ENCODE peak calls at places on chromosomes 2 and 18, in four cellular contexts. S is GM12865, J is AG04449, Q is hepatocyte. X is an unnamed sample.

GRCh38 chr18:55406374-55407045 is 181.5 kb downstream of the TCF4 start:
- DNase-seq in S (no peak), J (no peak), Q (no peak), X (no peak)

GRCh38 chr2:696463-696862 is 19.3 kb upstream of the TMEM18 start:
- DNase-seq in S (no peak), J (no peak), Q (no peak), X (no peak)

GRCh38 chr2:80111185-80111584 is 193.4 kb downstream of the LRRTM1 start:
- DNase-seq in S (no peak), J (no peak), Q (no peak), X (no peak)

GRCh38 chr2:3703741-3704355 is 473 bp downstream of the DCDC2C start:
- DNase-seq in S (no peak), J (no peak), Q (no peak), X (no peak)

GRCh38 chr2:86274265-86274917 is 63.0 kb downstream of the REEP1 start:
- DNase-seq in S (peak), J (no peak), Q (no peak), X (no peak)

GRCh38 chr2:231250146-231250545 is 51.7 kb downstream of the ARMC9 start:
- DNase-seq in S (no peak), J (peak), Q (no peak), X (peak)

GRCh38 chr2:6637329-6637728 is 228.4 kb downstream of the CMPK2 start:
- DNase-seq in S (no peak), J (no peak), Q (no peak), X (no peak)

GRCh38 chr2:70935468-70936164 is at the start of gene ATP6V1B1:
- DNase-seq in S (no peak), J (no peak), Q (peak), X (no peak)

GRCh38 chr2:239839306-239839705 is 185.8 kb downstream of the NDUFA10 start:
- DNase-seq in S (no peak), J (no peak), Q (peak), X (no peak)

GRCh38 chr2:241940329-241940728 is 70.8 kb downstream of the RTP5 start:
- DNase-seq in S (no peak), J (no peak), Q (no peak), X (no peak)
- TF ChIP-seq CTCF in S (peak), J (no peak), Q (peak), X (peak)

GRCh38 chr18:75072672-75073371 is 136.1 kb downstream of the PTGR3 start:
- DNase-seq in S (no peak), J (no peak), Q (no peak), X (no peak)

GRCh38 chr18:75071866-75072671 is 136.9 kb downstream of the PTGR3 start:
- DNase-seq in S (no peak), J (no peak), Q (no peak), X (no peak)

GRCh38 chr18:75074196-75075015 is 134.5 kb downstream of the PTGR3 start:
- DNase-seq in S (no peak), J (no peak), Q (no peak), X (no peak)

GRCh38 chr18:75075016-75075305 is 134.0 kb downstream of the PTGR3 start:
- DNase-seq in S (no peak), J (no peak), Q (no peak), X (no peak)

GRCh38 chr18:75073654-75074053 is 135.3 kb downstream of the PTGR3 start:
- DNase-seq in S (no peak), J (no peak), Q (no peak), X (no peak)
- TF ChIP-seq CTCF in S (no peak), J (no peak), Q (no peak), X (no peak)

GRCh38 chr2:65637061-65637460 is 204.7 kb upstream of the SPRED2 start:
- DNase-seq in S (no peak), J (no peak), Q (no peak), X (no peak)
- TF ChIP-seq CTCF in S (no peak), J (no peak), Q (no peak), X (no peak)

GRCh38 chr2:43542285-43542933 is 53.4 kb downstream of the THADA start:
- DNase-seq in S (peak), J (no peak), Q (peak), X (no peak)
- TF ChIP-seq CTCF in S (peak), J (peak), Q (peak), X (peak)

DNA sequence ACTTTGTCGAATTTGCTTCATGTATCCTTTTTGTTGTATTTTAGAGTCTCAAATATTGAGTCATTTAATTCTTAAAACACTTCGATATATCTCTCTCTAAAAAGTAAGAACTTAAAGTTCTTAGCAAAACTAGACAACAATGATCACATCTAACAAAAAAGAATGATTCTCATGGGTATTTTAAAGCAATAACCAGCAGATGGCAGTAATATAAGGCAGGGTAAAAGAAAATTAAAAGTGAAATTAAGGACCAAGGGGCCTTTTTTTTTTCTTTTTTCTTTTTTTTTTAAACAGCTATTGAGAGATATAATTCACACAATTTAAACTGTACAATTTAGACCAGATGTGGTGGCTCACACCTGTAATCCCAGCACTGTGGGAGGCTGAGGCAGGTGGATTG is 9.9 kb upstream of the AOX1 start:
- DNase-seq in S (peak), J (no peak), Q (no peak), X (no peak)
- TF ChIP-seq CTCF in S (peak), J (peak), Q (peak), X (peak)

GRCh38 chr2:26473796-26474195 is 4.1 kb downstream of the OTOF start:
- DNase-seq in S (no peak), J (no peak), Q (no peak), X (no peak)

GRCh38 chr2:26470601-26471260 is 7.2 kb downstream of the OTOF start:
- DNase-seq in S (no peak), J (no peak), Q (no peak), X (no peak)

GRCh38 chr2:26471278-26471677 is 6.6 kb downstream of the OTOF start:
- DNase-seq in S (no peak), J (no peak), Q (no peak), X (no peak)

GRCh38 chr2:26472821-26473655 is 4.9 kb downstream of the OTOF start:
- DNase-seq in S (no peak), J (no peak), Q (no peak), X (no peak)

GRCh38 chr2:26471766-26472706 is 5.9 kb downstream of the OTOF start:
- DNase-seq in S (no peak), J (no peak), Q (no peak), X (no peak)
- TF ChIP-seq CTCF in S (peak), J (no peak), Q (no peak), X (no peak)

GRCh38 chr18:69981948-69982347 is 34.3 kb upstream of the CD226 start:
- DNase-seq in S (peak), J (no peak), Q (no peak), X (no peak)

GRCh38 chr18:69980509-69980908 is 32.8 kb upstream of the CD226 start:
- DNase-seq in S (no peak), J (no peak), Q (no peak), X (no peak)

GRCh38 chr18:69978743-69979715 is 31.4 kb upstream of the CD226 start:
- DNase-seq in S (peak), J (no peak), Q (no peak), X (no peak)

GRCh38 chr18:69982417-69982816 is 34.7 kb upstream of the CD226 start:
- DNase-seq in S (no peak), J (no peak), Q (no peak), X (no peak)

DNA sequence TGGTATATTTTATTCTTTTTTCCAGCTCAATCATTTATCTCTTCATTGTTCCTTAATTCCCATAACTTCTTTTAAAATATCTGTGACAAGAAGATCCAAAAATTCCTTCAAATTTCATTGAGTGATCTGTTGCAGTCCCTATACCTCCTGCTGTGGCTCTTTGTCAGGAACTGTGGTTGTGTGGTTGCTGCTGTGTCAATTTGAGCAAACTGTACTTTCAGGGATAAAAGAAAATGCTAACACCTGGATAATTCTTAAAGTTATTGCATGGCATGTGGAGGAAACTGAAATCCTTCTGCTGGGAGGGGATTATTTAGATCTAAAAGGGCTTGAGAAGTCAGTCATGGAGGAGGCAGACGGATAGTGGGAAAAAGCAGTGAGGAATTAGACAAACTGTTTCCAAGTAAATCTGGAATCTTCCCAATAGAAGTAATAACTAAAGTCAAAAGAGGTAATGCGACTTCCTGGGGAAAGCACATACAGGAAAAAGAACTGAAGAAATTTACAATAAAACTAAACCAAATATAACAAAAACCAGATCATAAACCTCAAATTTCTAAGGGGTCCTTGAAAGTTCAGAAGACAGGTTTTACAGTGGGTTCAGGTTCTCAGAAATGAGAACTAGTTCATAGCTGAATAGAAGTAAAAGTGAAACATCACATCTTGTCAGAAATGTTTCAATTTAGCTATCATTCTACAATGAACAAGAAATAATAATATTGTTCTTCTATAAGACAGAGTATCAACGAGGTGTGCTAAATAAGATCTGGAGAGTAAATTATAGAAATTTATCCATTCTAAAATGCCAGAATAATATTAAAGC is 33.5 kb upstream of the CD226 start:
- DNase-seq in S (peak), J (no peak), Q (no peak), X (no peak)
- TF ChIP-seq CTCF in S (no peak), J (no peak), Q (no peak), X (no peak)

DNA sequence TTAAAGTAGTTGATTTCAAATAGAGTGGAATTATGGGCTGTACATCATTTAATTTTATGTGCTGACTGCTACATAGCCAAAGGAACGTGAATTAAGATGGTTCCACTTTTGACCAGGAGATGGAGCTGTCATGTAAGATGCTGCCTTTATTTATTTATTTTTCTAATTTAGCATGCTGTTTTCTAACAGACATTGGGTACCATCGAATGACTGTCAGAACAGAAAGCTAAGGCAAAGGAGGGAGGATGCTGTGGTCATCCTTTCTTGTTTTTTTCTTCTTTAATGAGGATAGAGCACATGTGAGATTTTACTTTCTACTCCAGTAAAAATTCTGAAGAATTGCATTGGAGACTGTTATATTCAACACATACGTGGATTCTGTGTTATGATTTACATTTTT is at the start of gene SCN2A:
- DNase-seq in S (peak), J (no peak), Q (peak), X (peak)
- TF ChIP-seq CTCF in S (peak), J (peak), Q (peak), X (peak)

GRCh38 chr2:142136571-142136970 is 5.8 kb upstream of the LRP1B start:
- DNase-seq in S (no peak), J (no peak), Q (no peak), X (no peak)

GRCh38 chr2:142144547-142144946 is 13.7 kb upstream of the LRP1B start:
- DNase-seq in S (no peak), J (no peak), Q (no peak), X (no peak)

GRCh38 chr2:142142595-142142994 is 11.8 kb upstream of the LRP1B start:
- DNase-seq in S (no peak), J (no peak), Q (no peak), X (no peak)

GRCh38 chr2:142139384-142139783 is 8.6 kb upstream of the LRP1B start:
- DNase-seq in S (no peak), J (no peak), Q (no peak), X (no peak)

DNA sequence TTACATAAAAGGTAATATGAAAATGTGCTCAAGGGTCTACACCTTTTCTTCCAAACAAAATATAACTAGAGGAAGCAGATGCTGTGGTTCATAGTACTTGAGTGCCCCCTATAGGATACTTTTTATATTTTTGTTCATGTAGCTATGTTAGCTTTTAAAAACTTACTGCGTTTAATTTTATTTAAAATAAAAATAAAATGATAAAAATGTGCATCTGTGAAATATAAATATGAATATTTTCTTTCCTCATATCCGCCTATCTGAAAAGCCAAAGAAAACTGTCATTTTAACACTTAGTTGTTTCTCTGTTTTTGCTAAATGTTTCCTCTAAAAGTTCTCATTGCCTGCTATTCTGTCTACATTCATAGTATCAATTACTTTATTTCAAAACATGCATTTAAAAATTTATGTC is 9.6 kb upstream of the LRP1B start:
- DNase-seq in S (peak), J (no peak), Q (peak), X (no peak)
- TF ChIP-seq CTCF in S (peak), J (no peak), Q (peak), X (peak)